ENCODE peak calls at places on chromosomes 13 and 19, in ten cellular contexts. G is tibial artery; Y is IMR-90; Q is cardiac fibroblast; S is brain microvascular endothelial cell; N is HFF-Myc; C is cardiac muscle cell; A is GM12864; O is CD8-positive, alpha-beta memory T cell; D is transverse colon. P is an unnamed sample.

GRCh38 chr13:48214519-48215121 is 18.4 kb upstream of the ITM2B start:
- DNase-seq in G (no peak), Y (no peak), Q (no peak), S (no peak), N (no peak), C (no peak), A (no peak), O (no peak), D (no peak), P (no peak)

GRCh38 chr13:95509521-95510315 is 42.8 kb upstream of the CLDN10 start:
- DNase-seq in G (no peak), Y (peak), Q (no peak), S (peak), N (no peak), C (no peak), A (no peak), O (no peak), D (no peak), P (no peak)

GRCh38 chr19:19230999-19231398 is 19.2 kb downstream of the NCAN start:
- DNase-seq in G (no peak), Y (no peak), Q (no peak), S (no peak), N (no peak), C (no peak), A (no peak), O (no peak), D (no peak), P (no peak)

GRCh38 chr13:39976481-39976880 is 321.0 kb downstream of the COG6 start:
- DNase-seq in G (no peak), Y (no peak), Q (no peak), S (no peak), N (no peak), C (no peak), A (no peak), O (no peak), D (no peak), P (no peak)

GRCh38 chr19:13639342-13639929 is 124.9 kb upstream of the MRI1 start:
- DNase-seq in G (no peak), Y (no peak), Q (no peak), S (no peak), N (no peak), C (no peak), A (no peak), O (no peak), D (no peak), P (no peak)

GRCh38 chr19:18439025-18439909 is 1.3 kb upstream of the ISYNA1 start:
- DNase-seq in G (no peak), Y (peak), Q (peak), S (peak), N (no peak), C (no peak), A (no peak), O (no peak), D (no peak), P (no peak)

GRCh38 chr19:50736338-50736737 is 13.2 kb downstream of the CLEC11A start:
- DNase-seq in G (no peak), Y (no peak), Q (no peak), S (no peak), N (no peak), C (no peak), A (no peak), O (no peak), D (no peak), P (no peak)

GRCh38 chr19:39998511-39998910 is 1.7 kb downstream of the ZNF546 start:
- DNase-seq in G (no peak), Y (peak), Q (no peak), S (no peak), N (no peak), C (no peak), A (no peak), O (no peak), D (no peak), P (no peak)

GRCh38 chr13:114063545-114064515 is 68.6 kb downstream of the RASA3 start:
- DNase-seq in G (peak), Y (peak), Q (peak), S (no peak), N (peak), C (no peak), A (no peak), O (no peak), D (peak), P (peak)

GRCh38 chr13:52461265-52461664 is 6.0 kb downstream of the CKAP2 start:
- DNase-seq in G (no peak), Y (no peak), Q (no peak), S (no peak), N (no peak), C (no peak), A (no peak), O (no peak), D (no peak), P (no peak)

GRCh38 chr13:34340534-34340933 is 522.6 kb downstream of the RFC3 start:
- DNase-seq in G (peak), Y (no peak), Q (peak), S (no peak), N (no peak), C (no peak), A (no peak), O (no peak), D (no peak), P (no peak)

GRCh38 chr13:102856603-102857002 is 10.8 kb downstream of the ERCC5 start:
- DNase-seq in G (no peak), Y (no peak), Q (peak), S (no peak), N (no peak), C (no peak), A (no peak), O (no peak), D (no peak), P (no peak)

GRCh38 chr19:3125900-3126524 is 9.8 kb upstream of the GNA15 start:
- DNase-seq in G (no peak), Y (no peak), Q (peak), S (peak), N (no peak), C (peak), A (no peak), O (peak), D (peak), P (no peak)

GRCh38 chr19:49591731-49592485 is 926 bp downstream of the PRR12 start:
- DNase-seq in G (no peak), Y (peak), Q (peak), S (peak), N (no peak), C (peak), A (no peak), O (peak), D (peak), P (no peak)

GRCh38 chr13:110107568-110108347 is 199.2 kb downstream of the COL4A1 start:
- DNase-seq in G (no peak), Y (no peak), Q (no peak), S (no peak), N (no peak), C (no peak), A (no peak), O (no peak), D (no peak), P (no peak)

GRCh38 chr19:29858000-29858596 is 46.3 kb downstream of the CCNE1 start:
- DNase-seq in G (no peak), Y (no peak), Q (no peak), S (no peak), N (no peak), C (peak), A (no peak), O (no peak), D (peak), P (peak)

GRCh38 chr19:48553676-48554384 is 1.9 kb downstream of the SULT2B1 start:
- DNase-seq in G (peak), Y (peak), Q (peak), S (peak), N (no peak), C (peak), A (no peak), O (peak), D (peak), P (no peak)

GRCh38 chr13:112172641-112173171 is 105.8 kb downstream of the SOX1 start:
- DNase-seq in G (no peak), Y (no peak), Q (no peak), S (no peak), N (no peak), C (no peak), A (no peak), O (no peak), D (no peak), P (peak)

GRCh38 chr19:13078897-13079541 is 23.6 kb downstream of the LYL1 start:
- DNase-seq in G (no peak), Y (no peak), Q (no peak), S (no peak), N (no peak), C (no peak), A (no peak), O (no peak), D (peak), P (no peak)

GRCh38 chr13:30906411-30906990 is 430 bp downstream of the MEDAG start:
- DNase-seq in G (no peak), Y (no peak), Q (peak), S (no peak), N (no peak), C (peak), A (no peak), O (no peak), D (no peak), P (peak)

GRCh38 chr13:66886248-66886647 is 343.9 kb downstream of the PCDH9 start:
- DNase-seq in G (no peak), Y (no peak), Q (no peak), S (no peak), N (no peak), C (peak), A (no peak), O (no peak), D (no peak), P (no peak)

GRCh38 chr19:4482721-4483120 is 10.6 kb downstream of the HDGFL2 start:
- DNase-seq in G (no peak), Y (no peak), Q (no peak), S (no peak), N (no peak), C (no peak), A (no peak), O (no peak), D (no peak), P (no peak)

GRCh38 chr13:60716296-60716695 is 319.3 kb downstream of the TDRD3 start:
- DNase-seq in G (no peak), Y (no peak), Q (no peak), S (no peak), N (no peak), C (no peak), A (no peak), O (no peak), D (no peak), P (no peak)

GRCh38 chr13:26721251-26721939 is 39.2 kb downstream of the GPR12 start:
- DNase-seq in G (no peak), Y (no peak), Q (no peak), S (no peak), N (no peak), C (no peak), A (peak), O (no peak), D (peak), P (peak)

GRCh38 chr13:79741006-79741405 is 260.1 kb downstream of the NDFIP2 start:
- DNase-seq in G (no peak), Y (peak), Q (peak), S (peak), N (no peak), C (peak), A (no peak), O (no peak), D (no peak), P (no peak)

GRCh38 chr19:4077800-4078683 is 11.3 kb upstream of the ZBTB7A start:
- DNase-seq in G (peak), Y (no peak), Q (peak), S (no peak), N (no peak), C (peak), A (no peak), O (peak), D (peak), P (peak)

GRCh38 chr19:11420429-11420893 is 1.3 kb upstream of the RGL3 start:
- DNase-seq in G (peak), Y (no peak), Q (peak), S (no peak), N (no peak), C (peak), A (no peak), O (no peak), D (no peak), P (peak)

GRCh38 chr13:32863596-32863995 is 152.6 kb upstream of the KL start:
- DNase-seq in G (no peak), Y (no peak), Q (no peak), S (no peak), N (no peak), C (no peak), A (no peak), O (no peak), D (no peak), P (no peak)

GRCh38 chr19:10617409-10618121 is 7.8 kb upstream of the SLC44A2 start:
- DNase-seq in G (no peak), Y (peak), Q (peak), S (peak), N (no peak), C (no peak), A (no peak), O (no peak), D (no peak), P (no peak)

GRCh38 chr13:79779761-79780160 is 298.8 kb downstream of the NDFIP2 start:
- DNase-seq in G (peak), Y (peak), Q (peak), S (no peak), N (no peak), C (no peak), A (no peak), O (no peak), D (peak), P (no peak)

GRCh38 chr19:41064974-41065569 is 23.2 kb upstream of the CYP2A13 start:
- DNase-seq in G (no peak), Y (peak), Q (peak), S (peak), N (peak), C (peak), A (peak), O (no peak), D (no peak), P (no peak)

GRCh38 chr19:9906475-9907087 is 29.7 kb downstream of the OLFM2 start:
- DNase-seq in G (no peak), Y (no peak), Q (peak), S (no peak), N (no peak), C (no peak), A (no peak), O (no peak), D (no peak), P (no peak)

GRCh38 chr19:30227661-30228112 is 144.5 kb upstream of the ZNF536 start:
- DNase-seq in G (peak), Y (peak), Q (peak), S (peak), N (no peak), C (peak), A (no peak), O (no peak), D (peak), P (no peak)

GRCh38 chr13:114275309-114275708 is 6.1 kb upstream of the UPF3A start:
- DNase-seq in G (peak), Y (no peak), Q (no peak), S (no peak), N (no peak), C (no peak), A (no peak), O (no peak), D (no peak), P (no peak)

GRCh38 chr13:45362939-45363338 is 22.0 kb upstream of the TPT1 start:
- DNase-seq in G (no peak), Y (no peak), Q (no peak), S (no peak), N (no peak), C (no peak), A (no peak), O (no peak), D (no peak), P (no peak)

GRCh38 chr19:43619262-43620060 is at the start of gene ZNF428:
- DNase-seq in G (peak), Y (peak), Q (peak), S (peak), N (peak), C (peak), A (peak), O (peak), D (peak), P (peak)

GRCh38 chr13:110445183-110445582 is 116.3 kb downstream of the RAB20 start:
- DNase-seq in G (no peak), Y (peak), Q (no peak), S (no peak), N (no peak), C (no peak), A (peak), O (no peak), D (no peak), P (no peak)

GRCh38 chr13:20702945-20703784 is at the start of gene IL17D:
- DNase-seq in G (no peak), Y (no peak), Q (no peak), S (no peak), N (no peak), C (peak), A (no peak), O (peak), D (peak), P (peak)

DNA sequence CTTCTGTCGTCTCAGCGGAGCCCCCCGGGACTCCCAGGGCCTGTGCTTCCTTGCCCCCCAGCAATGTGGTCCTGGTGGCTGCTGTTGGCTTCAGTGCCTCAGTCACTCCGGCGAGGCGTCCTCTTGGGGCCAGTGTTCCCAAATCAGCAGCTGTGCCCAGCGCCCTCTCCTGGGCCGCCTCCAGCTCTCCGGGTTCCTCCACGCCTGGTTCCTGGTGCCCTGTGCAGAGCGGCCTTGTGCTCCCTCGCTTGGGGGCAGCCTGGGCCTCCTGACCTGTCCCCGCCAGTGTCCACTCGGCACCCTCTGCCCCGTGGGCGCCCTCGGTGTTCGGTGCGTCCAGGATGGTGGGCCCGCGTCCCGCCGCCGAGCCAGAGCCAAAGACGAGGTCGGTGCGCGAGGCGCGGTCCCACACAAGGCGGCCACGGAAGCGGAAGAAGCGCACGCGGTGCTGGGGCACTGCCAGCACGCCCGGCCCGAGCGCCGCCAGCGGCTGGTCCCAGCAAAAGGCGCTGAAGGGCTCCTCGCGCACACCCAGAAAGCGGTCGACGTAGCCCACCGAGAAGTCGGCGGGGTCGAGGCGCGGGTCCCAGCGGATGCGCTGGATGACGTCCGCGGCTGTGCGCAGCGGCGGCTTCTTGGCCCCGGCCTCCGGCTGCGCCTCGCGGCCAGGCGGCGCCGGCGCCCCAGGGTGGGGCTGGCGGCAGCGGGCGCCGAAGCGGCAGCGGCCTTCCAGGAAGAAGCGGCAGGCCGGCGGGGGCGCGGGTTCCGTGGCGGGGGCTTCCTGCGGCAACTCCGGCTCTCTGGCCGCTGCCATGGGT is 656 bp downstream of the LENG9 start:
- DNase-seq in G (peak), Y (peak), Q (peak), S (peak), N (no peak), C (peak), A (no peak), O (peak), D (peak), P (peak)
- H3K4me3 ChIP-seq in G (peak), Y (peak), Q (peak), S (peak), N (peak), C (peak), A (peak), O (peak), D (peak), P (peak)

GRCh38 chr19:44692379-44692721 is 6.6 kb upstream of the CEACAM16 start:
- DNase-seq in G (no peak), Y (no peak), Q (no peak), S (no peak), N (no peak), C (no peak), A (no peak), O (no peak), D (no peak), P (no peak)
- H3K4me3 ChIP-seq in G (no peak), Y (no peak), Q (no peak), S (no peak), N (no peak), C (no peak), A (no peak), O (peak), D (no peak), P (no peak)

GRCh38 chr19:17329768-17330545 is 4.7 kb downstream of the ANO8 start:
- DNase-seq in G (no peak), Y (no peak), Q (no peak), S (no peak), N (no peak), C (no peak), A (no peak), O (no peak), D (no peak), P (no peak)

GRCh38 chr19:17327068-17327653 is 7.5 kb downstream of the ANO8 start:
- DNase-seq in G (no peak), Y (no peak), Q (no peak), S (no peak), N (no peak), C (no peak), A (no peak), O (no peak), D (no peak), P (no peak)

GRCh38 chr19:17329061-17329767 is 5.4 kb downstream of the ANO8 start:
- DNase-seq in G (no peak), Y (no peak), Q (no peak), S (no peak), N (no peak), C (no peak), A (no peak), O (no peak), D (no peak), P (no peak)

GRCh38 chr19:17327654-17328516 is 6.8 kb downstream of the ANO8 start:
- DNase-seq in G (no peak), Y (no peak), Q (peak), S (no peak), N (no peak), C (peak), A (no peak), O (peak), D (peak), P (no peak)

GRCh38 chr19:17328517-17329060 is 6.1 kb downstream of the ANO8 start:
- DNase-seq in G (no peak), Y (no peak), Q (no peak), S (no peak), N (no peak), C (no peak), A (no peak), O (peak), D (no peak), P (no peak)
- H3K4me3 ChIP-seq in G (no peak), Y (no peak), Q (no peak), S (no peak), N (no peak), C (peak), A (peak), O (peak), D (peak), P (no peak)

GRCh38 chr13:74886496-74886895 is 595.5 kb downstream of the TBC1D4 start:
- DNase-seq in G (no peak), Y (peak), Q (peak), S (no peak), N (no peak), C (no peak), A (no peak), O (no peak), D (no peak), P (no peak)
- H3K4me3 ChIP-seq in G (no peak), Y (no peak), Q (no peak), S (no peak), N (no peak), C (no peak), A (no peak), O (no peak), D (no peak), P (no peak)

DNA sequence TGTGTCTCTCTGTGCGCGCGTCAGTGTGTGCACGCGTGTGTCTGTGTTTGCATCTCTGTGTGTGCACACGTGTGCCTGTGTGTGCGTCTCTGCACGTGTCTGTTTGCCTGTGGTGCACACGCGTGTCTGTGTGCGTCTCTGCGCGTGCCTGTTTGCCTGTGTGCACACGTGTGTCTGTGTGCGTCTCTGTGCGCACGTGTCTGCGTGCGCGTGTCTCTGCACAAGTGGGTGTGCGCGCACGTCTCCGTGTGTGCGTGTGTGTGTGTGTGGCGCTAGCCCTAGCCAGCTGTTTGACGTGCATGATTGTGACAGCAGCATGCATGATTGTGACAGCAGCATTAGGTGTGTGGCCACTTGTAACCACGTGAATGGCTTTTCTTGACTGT is 31.1 kb downstream of the ZNF146 start:
- DNase-seq in G (no peak), Y (no peak), Q (peak), S (no peak), N (no peak), C (no peak), A (no peak), O (no peak), D (no peak), P (no peak)
- H3K4me3 ChIP-seq in G (no peak), Y (peak), Q (no peak), S (peak), N (no peak), C (no peak), A (no peak), O (no peak), D (no peak), P (no peak)

DNA sequence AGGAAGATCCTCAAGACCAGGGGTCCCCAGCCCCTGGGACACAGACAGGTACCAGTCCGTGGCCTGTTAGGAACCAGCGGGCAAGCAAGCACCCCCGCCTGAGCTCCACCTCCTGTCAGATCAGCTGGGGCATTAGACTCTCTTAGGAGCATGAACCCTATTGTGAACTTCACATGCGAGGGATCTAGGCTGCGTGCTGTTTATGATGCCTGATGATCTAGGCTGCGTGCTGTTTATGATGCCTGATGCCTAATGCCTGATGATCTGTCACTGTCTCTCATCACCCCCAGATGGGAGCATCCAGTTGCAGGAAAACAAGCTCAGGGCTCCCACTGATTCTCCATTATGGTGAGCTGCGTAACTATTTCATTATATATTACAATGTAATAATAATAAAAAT is 3.6 kb downstream of the RASGRP4 start:
- DNase-seq in G (no peak), Y (no peak), Q (no peak), S (no peak), N (no peak), C (no peak), A (no peak), O (no peak), D (no peak), P (no peak)
- H3K4me3 ChIP-seq in G (no peak), Y (no peak), Q (no peak), S (no peak), N (no peak), C (no peak), A (no peak), O (no peak), D (no peak), P (no peak)